ENCODE peak calls at places on chromosome 18, in four cellular contexts. O is neural progenitor cell, E is endodermal cell, J is lower lobe of right lung. T is an unnamed sample.

GRCh38 chr18:44541159-44541558 is 139.5 kb upstream of the SETBP1 start:
- DNase-seq in O (no peak), E (no peak), J (no peak), T (no peak)

GRCh38 chr18:10015941-10016819 is 102.4 kb downstream of the VAPA start:
- DNase-seq in O (no peak), E (peak), J (no peak), T (peak)

GRCh38 chr18:66603941-66604627 is at the start of gene CDH19:
- DNase-seq in O (no peak), E (no peak), J (no peak), T (no peak)

GRCh38 chr18:11523809-11524208 is 85.6 kb upstream of the SLC35G4 start:
- DNase-seq in O (no peak), E (no peak), J (no peak), T (no peak)

GRCh38 chr18:9103488-9103887 is 989 bp downstream of the NDUFV2 start:
- DNase-seq in O (no peak), E (no peak), J (no peak), T (no peak)

GRCh38 chr18:78995740-78996395 is 16.2 kb downstream of the SALL3 start:
- DNase-seq in O (no peak), E (no peak), J (no peak), T (peak)

GRCh38 chr18:36688020-36688965 is 140.5 kb downstream of the TPGS2 start:
- DNase-seq in O (peak), E (peak), J (no peak), T (peak)

GRCh38 chr18:33761363-33761762 is 183.3 kb downstream of the ASXL3 start:
- DNase-seq in O (peak), E (no peak), J (no peak), T (peak)

GRCh38 chr18:45556217-45556616 is 59.1 kb upstream of the SLC14A2 start:
- DNase-seq in O (no peak), E (no peak), J (no peak), T (no peak)

GRCh38 chr18:51522338-51522737 is 324.9 kb upstream of the MEX3C start:
- DNase-seq in O (no peak), E (peak), J (no peak), T (no peak)

GRCh38 chr18:51510020-51510419 is 312.5 kb upstream of the MEX3C start:
- DNase-seq in O (no peak), E (no peak), J (no peak), T (no peak)

GRCh38 chr18:66734451-66734850 is 130.6 kb upstream of the CDH19 start:
- DNase-seq in O (no peak), E (no peak), J (no peak), T (no peak)

GRCh38 chr18:9951022-9951859 is 37.4 kb downstream of the VAPA start:
- DNase-seq in O (peak), E (peak), J (no peak), T (peak)

GRCh38 chr18:32922951-32923430 is 150.2 kb upstream of the KLHL14 start:
- DNase-seq in O (no peak), E (no peak), J (no peak), T (no peak)

GRCh38 chr18:77899972-77900754 is 650.5 kb downstream of the GALR1 start:
- DNase-seq in O (peak), E (peak), J (no peak), T (peak)

GRCh38 chr18:67109535-67109934 is 407.0 kb downstream of the DSEL start:
- DNase-seq in O (no peak), E (no peak), J (no peak), T (no peak)

GRCh38 chr18:36706313-36706881 is 122.4 kb downstream of the TPGS2 start:
- DNase-seq in O (no peak), E (no peak), J (no peak), T (no peak)

GRCh38 chr18:70339915-70340314 is 51.1 kb downstream of the SOCS6 start:
- DNase-seq in O (no peak), E (no peak), J (no peak), T (no peak)

GRCh38 chr18:907171-907879 is 2.7 kb downstream of the ADCYAP1 start:
- DNase-seq in O (peak), E (peak), J (peak), T (peak)

GRCh38 chr18:74116628-74117554 is 30.7 kb downstream of the FBXO15 start:
- DNase-seq in O (peak), E (peak), J (no peak), T (peak)

GRCh38 chr18:63063171-63063570 is 256.4 kb downstream of the BCL2 start:
- DNase-seq in O (no peak), E (peak), J (no peak), T (peak)

GRCh38 chr18:9766076-9766481 is 58.0 kb downstream of the RAB31 start:
- DNase-seq in O (no peak), E (peak), J (no peak), T (no peak)

GRCh38 chr18:59624384-59624760 is 72.9 kb downstream of the CCBE1 start:
- DNase-seq in O (no peak), E (no peak), J (no peak), T (no peak)

GRCh38 chr18:64539852-64540251 is 391.0 kb upstream of the LINC00305 start:
- DNase-seq in O (no peak), E (peak), J (no peak), T (no peak)

DNA sequence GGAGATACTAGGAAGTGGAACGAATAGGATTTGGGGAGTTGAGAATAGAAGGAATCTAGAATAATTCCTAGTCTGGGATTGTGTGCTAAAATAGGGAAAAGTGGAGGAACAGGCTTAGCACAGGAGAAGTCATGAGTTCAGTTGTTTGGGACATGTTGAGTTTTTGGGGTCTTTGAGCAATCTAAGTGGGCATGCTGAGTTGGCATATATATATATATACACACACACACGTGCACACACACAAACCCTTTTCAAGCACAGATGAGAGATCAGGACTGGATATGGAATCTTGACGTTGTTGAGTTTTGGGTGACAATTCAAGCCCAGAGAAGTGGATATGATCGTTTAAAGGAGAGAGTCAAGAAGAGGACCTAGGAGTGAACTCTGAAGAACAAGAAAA is 168.2 kb upstream of the CHST9 start:
- DNase-seq in O (no peak), E (no peak), J (no peak), T (no peak)
- TF ChIP-seq CTCF in O (no peak), E (no peak), J (no peak), T (no peak)

GRCh38 chr18:12765127-12765526 is 62.3 kb downstream of the PSMG2 start:
- DNase-seq in O (no peak), E (no peak), J (no peak), T (peak)
- H3K27ac ChIP-seq in O (no peak), E (no peak), J (no peak), T (no peak)

GRCh38 chr18:76689646-76690264 is 132.6 kb upstream of the ZNF236 start:
- DNase-seq in O (peak), E (no peak), J (no peak), T (no peak)
- TF ChIP-seq CTCF in O (peak), E (peak), J (no peak), T (no peak)

GRCh38 chr18:6821346-6821745 is 91.8 kb downstream of the ARHGAP28 start:
- DNase-seq in O (no peak), E (no peak), J (no peak), T (no peak)
- H3K27ac ChIP-seq in O (no peak), E (no peak), J (no peak), T (no peak)